ENCODE peak calls at places on chromosomes 1 and 21, in seven cellular contexts. V is thoracic aorta, F is erythroblast, X is omental fat pad, E is endothelial cell, C is heart right ventricle, B is NB4. Y is an unnamed sample.

GRCh38 chr21:33025106-33025470 is 647 bp upstream of the OLIG2 start:
- DNase-seq in V (no peak), F (peak; percentile 52), X (no peak), E (peak; percentile 71), C (no peak), B (peak; percentile 86), Y (peak; percentile 89)

GRCh38 chr21:33948096-33948950 is 32.7 kb upstream of the ATP5PO start:
- DNase-seq in V (no peak), F (peak; percentile 29), X (no peak), E (peak; percentile 56), C (peak; percentile 50), B (peak; percentile 86), Y (peak; percentile 62)

GRCh38 chr1:247962911-247963588 is 2.0 kb upstream of the OR2AK2 start:
- DNase-seq in V (no peak), F (no peak), X (no peak), E (no peak), C (no peak), B (no peak), Y (no peak)

GRCh38 chr1:117895482-117896114 is 33.8 kb downstream of the GDAP2 start:
- DNase-seq in V (peak; percentile 13), F (peak; percentile 69), X (peak; percentile 31), E (peak; percentile 66), C (no peak), B (peak; percentile 72), Y (peak; percentile 11)

GRCh38 chr1:88509369-88509768 is 174.7 kb upstream of the PKN2 start:
- DNase-seq in V (no peak), F (no peak), X (no peak), E (no peak), C (no peak), B (no peak), Y (no peak)

GRCh38 chr1:191953516-191953915 is 204.7 kb upstream of the RGS18 start:
- DNase-seq in V (no peak), F (no peak), X (no peak), E (no peak), C (no peak), B (peak; percentile 4), Y (no peak)

GRCh38 chr1:7611421-7612010 is 159.6 kb upstream of the VAMP3 start:
- DNase-seq in V (no peak), F (no peak), X (no peak), E (no peak), C (no peak), B (no peak), Y (no peak)

GRCh38 chr1:156717411-156717810 is 10.9 kb upstream of the METTL25B start:
- DNase-seq in V (no peak), F (no peak), X (no peak), E (no peak), C (no peak), B (no peak), Y (no peak)

Y was measured in H7.